ENCODE peak calls at places on chromosome 16, in ten cellular contexts. One of them, this sample, is unnamed. For H3K4me1, the result is how much of the 10 kb centered on the place peaks cover.

GRCh38 chr16:68643227-68643626 is 1.9 kb upstream of the CDH3 start:
- DNase-seq in ovary: peak
- DNase-seq in suprapubic skin: no peak
- DNase-seq in transverse colon: no peak
- DNase-seq in A549: no peak
- DNase-seq in H1: peak
- DNase-seq in HepG2: no peak
- DNase-seq in stomach: no peak
- DNase-seq in tibial nerve: no peak
- DNase-seq in esophagus muscularis mucosa: no peak
- DNase-seq in this sample: no peak

GRCh38 chr16:17463335-17463734 is 7.4 kb downstream of the XYLT1 start:
- DNase-seq in transverse colon: no peak
- DNase-seq in A549: no peak
- DNase-seq in HepG2: no peak
- DNase-seq in H1: no peak
- DNase-seq in esophagus muscularis mucosa: no peak
- DNase-seq in suprapubic skin: no peak
- DNase-seq in ovary: no peak
- DNase-seq in stomach: no peak
- DNase-seq in tibial nerve: no peak
- DNase-seq in this sample: no peak

GRCh38 chr16:64933890-64934289 is 188.0 kb downstream of the CDH11 start:
- DNase-seq in transverse colon: no peak
- DNase-seq in tibial nerve: no peak
- DNase-seq in ovary: no peak
- DNase-seq in A549: no peak
- DNase-seq in suprapubic skin: no peak
- DNase-seq in esophagus muscularis mucosa: no peak
- DNase-seq in stomach: no peak
- DNase-seq in H1: no peak
- DNase-seq in HepG2: no peak
- DNase-seq in this sample: no peak

GRCh38 chr16:67482260-67482924 is 955 bp downstream of the AGRP start:
- DNase-seq in H1: no peak
- DNase-seq in HepG2: no peak
- DNase-seq in stomach: no peak
- DNase-seq in suprapubic skin: no peak
- DNase-seq in esophagus muscularis mucosa: no peak
- DNase-seq in tibial nerve: no peak
- DNase-seq in transverse colon: peak
- DNase-seq in ovary: no peak
- DNase-seq in A549: no peak
- DNase-seq in this sample: no peak

GRCh38 chr16:48911700-48912099 is 301.7 kb upstream of the N4BP1 start:
- DNase-seq in HepG2: no peak
- DNase-seq in transverse colon: no peak
- DNase-seq in A549: no peak
- DNase-seq in ovary: no peak
- DNase-seq in H1: no peak
- DNase-seq in tibial nerve: no peak
- DNase-seq in suprapubic skin: peak
- DNase-seq in esophagus muscularis mucosa: no peak
- DNase-seq in stomach: no peak
- DNase-seq in this sample: no peak

GRCh38 chr16:83803811-83804210 is 4.0 kb upstream of the HSBP1 start:
- DNase-seq in HepG2: no peak
- DNase-seq in suprapubic skin: no peak
- DNase-seq in stomach: no peak
- DNase-seq in ovary: no peak
- DNase-seq in tibial nerve: no peak
- DNase-seq in H1: no peak
- DNase-seq in transverse colon: no peak
- DNase-seq in esophagus muscularis mucosa: no peak
- DNase-seq in A549: no peak
- DNase-seq in this sample: no peak

GRCh38 chr16:21603920-21604319 is 4.5 kb downstream of the METTL9 start:
- DNase-seq in ovary: no peak
- DNase-seq in H1: no peak
- DNase-seq in esophagus muscularis mucosa: no peak
- DNase-seq in stomach: no peak
- DNase-seq in tibial nerve: no peak
- DNase-seq in suprapubic skin: no peak
- DNase-seq in A549: no peak
- DNase-seq in HepG2: peak
- DNase-seq in transverse colon: no peak
- DNase-seq in this sample: no peak

GRCh38 chr16:48958681-48959080 is 323.0 kb downstream of the CBLN1 start:
- DNase-seq in H1: no peak
- DNase-seq in tibial nerve: no peak
- DNase-seq in suprapubic skin: no peak
- DNase-seq in ovary: no peak
- DNase-seq in HepG2: no peak
- DNase-seq in stomach: no peak
- DNase-seq in esophagus muscularis mucosa: no peak
- DNase-seq in transverse colon: no peak
- DNase-seq in A549: no peak
- DNase-seq in this sample: no peak

GRCh38 chr16:53816211-53816610 is 112.3 kb downstream of the FTO start:
- DNase-seq in HepG2: no peak
- DNase-seq in transverse colon: no peak
- DNase-seq in tibial nerve: no peak
- DNase-seq in suprapubic skin: no peak
- DNase-seq in stomach: no peak
- DNase-seq in H1: no peak
- DNase-seq in esophagus muscularis mucosa: no peak
- DNase-seq in A549: no peak
- DNase-seq in ovary: no peak
- DNase-seq in this sample: no peak

DNA sequence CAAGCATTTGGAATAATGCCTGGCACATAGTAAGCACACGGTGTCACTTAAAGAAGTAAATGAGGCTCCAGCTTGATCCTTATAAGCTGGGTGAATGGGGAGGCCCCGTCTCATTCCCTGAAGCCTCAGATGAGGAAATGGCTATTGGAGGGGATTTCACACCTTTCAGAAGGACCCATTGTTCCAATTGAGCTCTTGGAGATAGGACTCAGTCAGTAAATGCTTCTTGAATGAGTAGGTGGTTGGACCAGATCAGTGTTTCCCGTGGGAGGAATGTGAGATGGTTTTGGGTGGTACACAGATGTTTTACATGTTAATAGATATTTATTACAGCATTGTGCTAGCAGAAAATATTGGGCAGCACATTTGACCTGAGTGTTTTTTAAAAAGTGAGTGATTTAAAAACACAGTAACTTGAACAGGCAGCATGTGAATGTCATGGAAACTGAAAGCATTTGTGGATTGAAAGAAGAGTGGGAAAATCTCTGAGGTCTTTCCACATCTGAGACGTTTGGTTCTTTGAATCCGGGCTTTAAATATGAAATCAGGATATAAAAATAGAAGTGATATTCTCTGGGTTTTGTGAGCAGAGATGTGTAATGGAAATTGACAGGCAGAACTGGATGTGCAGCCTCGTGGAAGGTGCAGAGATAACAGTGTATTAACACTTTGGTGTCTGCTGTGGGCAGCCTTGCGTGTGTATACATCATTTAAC is 36.4 kb upstream of the ARHGAP17 start:
- DNase-seq in esophagus muscularis mucosa: no peak
- DNase-seq in A549: no peak
- DNase-seq in HepG2: no peak
- DNase-seq in transverse colon: no peak
- DNase-seq in stomach: no peak
- DNase-seq in H1: no peak
- DNase-seq in tibial nerve: no peak
- DNase-seq in suprapubic skin: no peak
- DNase-seq in ovary: no peak
- DNase-seq in this sample: no peak
- TF ChIP-seq EP300 in esophagus muscularis mucosa: no peak
- TF ChIP-seq EP300 in A549: no peak
- TF ChIP-seq EP300 in HepG2: no peak
- TF ChIP-seq EP300 in transverse colon: no peak
- TF ChIP-seq EP300 in stomach: no peak
- TF ChIP-seq EP300 in H1: no peak
- TF ChIP-seq EP300 in tibial nerve: no peak
- TF ChIP-seq EP300 in suprapubic skin: no peak
- TF ChIP-seq EP300 in ovary: no peak
- TF ChIP-seq EP300 in this sample: no peak

GRCh38 chr16:89063768-89064320 is 29.8 kb upstream of the ACSF3 start:
- DNase-seq in ovary: no peak
- DNase-seq in A549: no peak
- DNase-seq in stomach: no peak
- DNase-seq in suprapubic skin: no peak
- DNase-seq in esophagus muscularis mucosa: no peak
- DNase-seq in tibial nerve: no peak
- DNase-seq in H1: no peak
- DNase-seq in transverse colon: no peak
- DNase-seq in HepG2: no peak
- DNase-seq in this sample: no peak
- H3K4me1 ChIP-seq in ovary: under half
- H3K4me1 ChIP-seq in A549: under half
- H3K4me1 ChIP-seq in stomach: under half
- H3K4me1 ChIP-seq in suprapubic skin: under half
- H3K4me1 ChIP-seq in esophagus muscularis mucosa: under half
- H3K4me1 ChIP-seq in tibial nerve: under half
- H3K4me1 ChIP-seq in H1: under half
- H3K4me1 ChIP-seq in transverse colon: under half
- H3K4me1 ChIP-seq in HepG2: under half
- H3K4me1 ChIP-seq in this sample: under half

DNA sequence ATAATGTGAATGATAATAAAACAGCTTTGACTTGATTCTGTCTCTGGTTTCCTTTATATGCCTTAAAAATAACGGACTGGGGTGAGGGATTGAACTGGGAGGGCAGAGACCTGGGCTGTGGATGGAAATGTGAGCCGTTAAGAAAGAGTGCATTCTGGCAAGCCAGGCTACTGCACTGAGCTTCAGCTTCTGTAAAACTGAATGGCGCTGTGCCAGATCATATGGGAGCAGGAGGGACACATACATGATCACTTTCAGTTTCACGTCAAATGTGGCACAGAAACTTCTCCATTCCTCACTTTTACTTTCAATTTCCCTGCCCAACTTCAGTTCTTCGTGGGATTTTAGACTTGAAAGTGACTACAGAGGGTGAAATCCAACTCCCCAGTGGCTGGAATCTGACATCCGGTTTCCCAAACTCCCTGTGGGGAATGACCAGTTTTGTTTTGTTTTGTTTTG is 1.1 kb downstream of the MT2A start:
- DNase-seq in A549: peak
- DNase-seq in esophagus muscularis mucosa: no peak
- DNase-seq in transverse colon: peak
- DNase-seq in H1: no peak
- DNase-seq in HepG2: peak
- DNase-seq in tibial nerve: peak
- DNase-seq in ovary: no peak
- DNase-seq in stomach: peak
- DNase-seq in suprapubic skin: peak
- DNase-seq in this sample: peak
- TF ChIP-seq POLR2A in A549: no peak
- TF ChIP-seq POLR2A in esophagus muscularis mucosa: peak
- TF ChIP-seq POLR2A in transverse colon: no peak
- TF ChIP-seq POLR2A in H1: no peak
- TF ChIP-seq POLR2A in HepG2: no peak
- TF ChIP-seq POLR2A in tibial nerve: no peak
- TF ChIP-seq POLR2A in ovary: peak
- TF ChIP-seq POLR2A in stomach: no peak
- TF ChIP-seq POLR2A in suprapubic skin: no peak
- TF ChIP-seq POLR2A in this sample: no peak

GRCh38 chr16:81437860-81438259 is 6.7 kb upstream of the CMIP start:
- DNase-seq in A549: no peak
- DNase-seq in ovary: no peak
- DNase-seq in suprapubic skin: no peak
- DNase-seq in transverse colon: no peak
- DNase-seq in stomach: no peak
- DNase-seq in HepG2: no peak
- DNase-seq in esophagus muscularis mucosa: no peak
- DNase-seq in H1: no peak
- DNase-seq in tibial nerve: no peak
- DNase-seq in this sample: no peak
- TF ChIP-seq EP300 in A549: no peak
- TF ChIP-seq EP300 in ovary: no peak
- TF ChIP-seq EP300 in suprapubic skin: no peak
- TF ChIP-seq EP300 in transverse colon: no peak
- TF ChIP-seq EP300 in stomach: no peak
- TF ChIP-seq EP300 in HepG2: no peak
- TF ChIP-seq EP300 in esophagus muscularis mucosa: no peak
- TF ChIP-seq EP300 in H1: no peak
- TF ChIP-seq EP300 in tibial nerve: no peak
- TF ChIP-seq EP300 in this sample: no peak

DNA sequence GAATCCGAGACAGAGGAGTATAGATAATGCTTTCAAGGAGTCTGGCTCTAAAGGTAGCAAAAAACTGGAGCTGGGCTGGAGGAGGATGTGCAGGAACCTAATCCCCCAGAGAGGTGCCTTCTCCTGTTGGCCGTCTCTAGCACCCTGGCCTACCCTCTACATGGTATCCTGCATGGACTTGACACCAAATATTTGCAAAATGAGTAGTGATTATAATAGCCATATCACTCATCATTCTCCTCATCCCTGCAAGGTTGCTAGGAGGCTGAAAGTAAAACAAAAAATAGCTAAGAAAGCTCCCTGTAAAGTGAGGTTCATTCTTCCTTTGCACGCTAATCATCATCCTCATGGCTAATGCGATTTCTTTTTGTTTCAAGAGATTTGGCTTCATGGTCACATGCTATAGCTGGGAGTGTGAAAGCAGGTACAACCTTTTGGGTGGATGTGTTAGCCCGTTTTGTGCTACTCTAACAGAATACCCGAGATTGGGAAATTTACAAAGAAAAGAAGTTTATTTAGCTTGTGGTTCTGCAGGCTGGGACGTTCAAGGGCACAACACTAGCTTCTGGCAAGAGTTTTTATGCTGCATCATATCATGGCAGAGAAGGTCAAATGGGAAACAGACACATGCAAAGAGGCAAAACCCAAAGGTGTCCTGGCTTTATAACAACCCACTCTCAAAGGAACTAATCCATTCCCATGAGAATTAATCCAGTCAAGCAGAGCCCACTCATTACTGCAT is 27.1 kb upstream of the CIITA start:
- DNase-seq in esophagus muscularis mucosa: no peak
- DNase-seq in ovary: no peak
- DNase-seq in A549: no peak
- DNase-seq in H1: no peak
- DNase-seq in tibial nerve: no peak
- DNase-seq in stomach: no peak
- DNase-seq in HepG2: no peak
- DNase-seq in suprapubic skin: no peak
- DNase-seq in transverse colon: no peak
- DNase-seq in this sample: peak
- H3K4me1 ChIP-seq in esophagus muscularis mucosa: under half
- H3K4me1 ChIP-seq in ovary: under half
- H3K4me1 ChIP-seq in A549: under half
- H3K4me1 ChIP-seq in H1: under half
- H3K4me1 ChIP-seq in tibial nerve: under half
- H3K4me1 ChIP-seq in stomach: under half
- H3K4me1 ChIP-seq in HepG2: under half
- H3K4me1 ChIP-seq in suprapubic skin: under half
- H3K4me1 ChIP-seq in transverse colon: under half
- H3K4me1 ChIP-seq in this sample: under half